ENCODE peak calls at places on chromosome 19, in ten cellular contexts. One of them, this sample, is unnamed.

GRCh38 chr19:7125221-7125620 is 55.7 kb downstream of the ZNF557 start:
- DNase-seq in body of pancreas: no peak
- DNase-seq in BE2C: no peak
- DNase-seq in germinal center: no peak
- DNase-seq in activated CD4-positive, alpha-beta T cell treated with anti-CD3 and anti-CD28 coated beads for 1 hour: no peak
- DNase-seq in anterior cingulate cortex: no peak
- DNase-seq in NCI-H1105 treated with DMSO at 0.1 percent for 48 hours: no peak
- DNase-seq in stimulated activated effector memory CD8-positive, alpha-beta T cell treated with anti-CD3 and anti-CD28 coated beads, Interleukin-12 subunit alpha, Interleukin-12 subunit beta, amount 100 ng/mL, for 72 hours: no peak
- DNase-seq in IMR-90: no peak
- DNase-seq in DMS153: no peak
- DNase-seq in this sample: no peak

GRCh38 chr19:54172764-54173699 is at the start of gene TMC4:
- DNase-seq in germinal center: peak
- DNase-seq in DMS153: peak
- DNase-seq in NCI-H1105 treated with DMSO at 0.1 percent for 48 hours: peak
- DNase-seq in anterior cingulate cortex: no peak
- DNase-seq in body of pancreas: peak
- DNase-seq in IMR-90: no peak
- DNase-seq in stimulated activated effector memory CD8-positive, alpha-beta T cell treated with anti-CD3 and anti-CD28 coated beads, Interleukin-12 subunit alpha, Interleukin-12 subunit beta, amount 100 ng/mL, for 72 hours: no peak
- DNase-seq in BE2C: no peak
- DNase-seq in activated CD4-positive, alpha-beta T cell treated with anti-CD3 and anti-CD28 coated beads for 1 hour: no peak
- DNase-seq in this sample: peak

GRCh38 chr19:16518483-16519229 is 22.5 kb downstream of the C19orf44 start:
- DNase-seq in NCI-H1105 treated with DMSO at 0.1 percent for 48 hours: no peak
- DNase-seq in germinal center: no peak
- DNase-seq in activated CD4-positive, alpha-beta T cell treated with anti-CD3 and anti-CD28 coated beads for 1 hour: no peak
- DNase-seq in stimulated activated effector memory CD8-positive, alpha-beta T cell treated with anti-CD3 and anti-CD28 coated beads, Interleukin-12 subunit alpha, Interleukin-12 subunit beta, amount 100 ng/mL, for 72 hours: no peak
- DNase-seq in DMS153: no peak
- DNase-seq in anterior cingulate cortex: no peak
- DNase-seq in BE2C: no peak
- DNase-seq in body of pancreas: no peak
- DNase-seq in IMR-90: no peak
- DNase-seq in this sample: no peak

GRCh38 chr19:37953576-37954303 is 46.7 kb downstream of the SIPA1L3 start:
- DNase-seq in IMR-90: no peak
- DNase-seq in BE2C: no peak
- DNase-seq in activated CD4-positive, alpha-beta T cell treated with anti-CD3 and anti-CD28 coated beads for 1 hour: no peak
- DNase-seq in DMS153: no peak
- DNase-seq in body of pancreas: no peak
- DNase-seq in NCI-H1105 treated with DMSO at 0.1 percent for 48 hours: no peak
- DNase-seq in germinal center: no peak
- DNase-seq in anterior cingulate cortex: no peak
- DNase-seq in stimulated activated effector memory CD8-positive, alpha-beta T cell treated with anti-CD3 and anti-CD28 coated beads, Interleukin-12 subunit alpha, Interleukin-12 subunit beta, amount 100 ng/mL, for 72 hours: no peak
- DNase-seq in this sample: no peak

GRCh38 chr19:46537136-46538097 is 41.8 kb upstream of the PNMA8B start:
- DNase-seq in germinal center: peak
- DNase-seq in anterior cingulate cortex: no peak
- DNase-seq in NCI-H1105 treated with DMSO at 0.1 percent for 48 hours: no peak
- DNase-seq in IMR-90: peak
- DNase-seq in BE2C: peak
- DNase-seq in DMS153: no peak
- DNase-seq in stimulated activated effector memory CD8-positive, alpha-beta T cell treated with anti-CD3 and anti-CD28 coated beads, Interleukin-12 subunit alpha, Interleukin-12 subunit beta, amount 100 ng/mL, for 72 hours: peak
- DNase-seq in body of pancreas: peak
- DNase-seq in activated CD4-positive, alpha-beta T cell treated with anti-CD3 and anti-CD28 coated beads for 1 hour: peak
- DNase-seq in this sample: peak

GRCh38 chr19:2883686-2884439 is 16.7 kb downstream of the ZNF556 start:
- DNase-seq in stimulated activated effector memory CD8-positive, alpha-beta T cell treated with anti-CD3 and anti-CD28 coated beads, Interleukin-12 subunit alpha, Interleukin-12 subunit beta, amount 100 ng/mL, for 72 hours: no peak
- DNase-seq in DMS153: no peak
- DNase-seq in IMR-90: no peak
- DNase-seq in germinal center: no peak
- DNase-seq in activated CD4-positive, alpha-beta T cell treated with anti-CD3 and anti-CD28 coated beads for 1 hour: no peak
- DNase-seq in body of pancreas: no peak
- DNase-seq in anterior cingulate cortex: no peak
- DNase-seq in NCI-H1105 treated with DMSO at 0.1 percent for 48 hours: no peak
- DNase-seq in BE2C: no peak
- DNase-seq in this sample: no peak

GRCh38 chr19:47021536-47022139 is 2.0 kb downstream of the NPAS1 start:
- DNase-seq in germinal center: no peak
- DNase-seq in body of pancreas: no peak
- DNase-seq in anterior cingulate cortex: no peak
- DNase-seq in NCI-H1105 treated with DMSO at 0.1 percent for 48 hours: no peak
- DNase-seq in BE2C: no peak
- DNase-seq in activated CD4-positive, alpha-beta T cell treated with anti-CD3 and anti-CD28 coated beads for 1 hour: no peak
- DNase-seq in DMS153: no peak
- DNase-seq in IMR-90: no peak
- DNase-seq in stimulated activated effector memory CD8-positive, alpha-beta T cell treated with anti-CD3 and anti-CD28 coated beads, Interleukin-12 subunit alpha, Interleukin-12 subunit beta, amount 100 ng/mL, for 72 hours: no peak
- DNase-seq in this sample: no peak

GRCh38 chr19:47479701-47480503 is 4.1 kb downstream of the KPTN start:
- DNase-seq in body of pancreas: no peak
- DNase-seq in NCI-H1105 treated with DMSO at 0.1 percent for 48 hours: no peak
- DNase-seq in DMS153: no peak
- DNase-seq in IMR-90: no peak
- DNase-seq in activated CD4-positive, alpha-beta T cell treated with anti-CD3 and anti-CD28 coated beads for 1 hour: no peak
- DNase-seq in stimulated activated effector memory CD8-positive, alpha-beta T cell treated with anti-CD3 and anti-CD28 coated beads, Interleukin-12 subunit alpha, Interleukin-12 subunit beta, amount 100 ng/mL, for 72 hours: no peak
- DNase-seq in germinal center: no peak
- DNase-seq in BE2C: no peak
- DNase-seq in anterior cingulate cortex: no peak
- DNase-seq in this sample: no peak

GRCh38 chr19:35223856-35224505 is 4.6 kb downstream of the FAM187B start:
- DNase-seq in IMR-90: no peak
- DNase-seq in activated CD4-positive, alpha-beta T cell treated with anti-CD3 and anti-CD28 coated beads for 1 hour: no peak
- DNase-seq in NCI-H1105 treated with DMSO at 0.1 percent for 48 hours: no peak
- DNase-seq in stimulated activated effector memory CD8-positive, alpha-beta T cell treated with anti-CD3 and anti-CD28 coated beads, Interleukin-12 subunit alpha, Interleukin-12 subunit beta, amount 100 ng/mL, for 72 hours: no peak
- DNase-seq in germinal center: no peak
- DNase-seq in DMS153: no peak
- DNase-seq in BE2C: no peak
- DNase-seq in anterior cingulate cortex: no peak
- DNase-seq in body of pancreas: no peak
- DNase-seq in this sample: no peak

GRCh38 chr19:37930416-37930815 is 23.4 kb downstream of the SIPA1L3 start:
- DNase-seq in body of pancreas: no peak
- DNase-seq in NCI-H1105 treated with DMSO at 0.1 percent for 48 hours: no peak
- DNase-seq in IMR-90: no peak
- DNase-seq in anterior cingulate cortex: no peak
- DNase-seq in germinal center: no peak
- DNase-seq in DMS153: no peak
- DNase-seq in BE2C: no peak
- DNase-seq in activated CD4-positive, alpha-beta T cell treated with anti-CD3 and anti-CD28 coated beads for 1 hour: no peak
- DNase-seq in stimulated activated effector memory CD8-positive, alpha-beta T cell treated with anti-CD3 and anti-CD28 coated beads, Interleukin-12 subunit alpha, Interleukin-12 subunit beta, amount 100 ng/mL, for 72 hours: no peak
- DNase-seq in this sample: no peak

GRCh38 chr19:42529248-42529764 is 1.0 kb upstream of the CEACAM1 start:
- DNase-seq in germinal center: peak
- DNase-seq in body of pancreas: peak
- DNase-seq in DMS153: peak
- DNase-seq in BE2C: peak
- DNase-seq in stimulated activated effector memory CD8-positive, alpha-beta T cell treated with anti-CD3 and anti-CD28 coated beads, Interleukin-12 subunit alpha, Interleukin-12 subunit beta, amount 100 ng/mL, for 72 hours: peak
- DNase-seq in activated CD4-positive, alpha-beta T cell treated with anti-CD3 and anti-CD28 coated beads for 1 hour: peak
- DNase-seq in NCI-H1105 treated with DMSO at 0.1 percent for 48 hours: peak
- DNase-seq in anterior cingulate cortex: peak
- DNase-seq in IMR-90: peak
- DNase-seq in this sample: peak

This sample was measured in RPMI8226.